ENCODE peak calls at places on chromosome 2, in ten cellular contexts. O is HS-5; T is left cardiac atrium; B is bronchial epithelial cell; W is Kasumi-1; H is heart left ventricle; M is stimulated activated CD4-positive, alpha-beta T cell treated with anti-CD3 and anti-CD28 coated beads, Interleukin-1b, Interleukin-23, amount 100 ng/mL, for 48 hours; A is Caki2; N is CD8-positive, alpha-beta memory T cell; P is naive B cell. S is an unnamed sample.

GRCh38 chr2:96693286-96694200 is 46.3 kb downstream of the LMAN2L start:
- DNase-seq in P (no peak), A (no peak), N (no peak), H (no peak), O (no peak), B (no peak), T (no peak), M (no peak), W (no peak), S (no peak)

GRCh38 chr2:69092857-69093256 is 79.9 kb downstream of the ANTXR1 start:
- DNase-seq in T (no peak), H (no peak), O (no peak), A (no peak), B (peak), N (no peak), W (no peak), P (no peak), M (no peak), S (no peak)

GRCh38 chr2:111715987-111716900 is 167.7 kb downstream of the ANAPC1 start:
- DNase-seq in P (no peak), N (no peak), A (no peak), W (no peak), B (no peak), T (no peak), O (no peak), M (no peak), H (no peak), S (no peak)

GRCh38 chr2:203534486-203535077 is 519 bp downstream of the RAPH1 start:
- DNase-seq in N (peak), P (peak), O (no peak), T (no peak), H (peak), W (no peak), B (peak), M (peak), A (no peak), S (peak)

GRCh38 chr2:240124651-240125030 is 11.5 kb downstream of the COPS9 start:
- DNase-seq in H (no peak), A (no peak), M (no peak), T (no peak), P (no peak), W (no peak), O (no peak), B (no peak), N (no peak), S (no peak)

GRCh38 chr2:127508621-127509034 is 17.7 kb downstream of the IWS1 start:
- DNase-seq in M (no peak), H (peak), N (no peak), P (no peak), O (peak), T (peak), A (peak), W (peak), B (peak), S (no peak)

GRCh38 chr2:19855528-19856431 is 46.0 kb downstream of the TTC32 start:
- DNase-seq in O (no peak), B (no peak), W (no peak), M (no peak), H (no peak), P (no peak), T (no peak), A (no peak), N (no peak), S (no peak)

GRCh38 chr2:54589340-54590215 is 133.5 kb downstream of the SPTBN1 start:
- DNase-seq in A (no peak), H (peak), M (no peak), T (no peak), B (peak), P (no peak), N (no peak), O (no peak), W (peak), S (peak)

GRCh38 chr2:180742809-180743208 is 237.6 kb upstream of the UBE2E3 start:
- DNase-seq in H (no peak), T (no peak), P (no peak), W (no peak), N (no peak), M (no peak), A (peak), B (peak), O (no peak), S (no peak)

GRCh38 chr2:186907897-186908296 is 58.9 kb upstream of the ZSWIM2 start:
- DNase-seq in A (no peak), O (no peak), H (no peak), M (no peak), W (peak), T (no peak), N (no peak), B (no peak), P (no peak), S (no peak)